ENCODE peak calls at places on chromosomes 12 and 14, in four cellular contexts. One of them, this sample, is unnamed.

GRCh38 chr12:51020448-51021182 is 5.6 kb downstream of the SLC11A2 start:
- DNase-seq in GM12878: no peak
- DNase-seq in IMR-90: no peak
- DNase-seq in K562: no peak
- DNase-seq in this sample: no peak

GRCh38 chr12:71973687-71974086 is 35.0 kb downstream of the TPH2 start:
- DNase-seq in K562: no peak
- DNase-seq in IMR-90: peak
- DNase-seq in GM12878: no peak
- DNase-seq in this sample: no peak

GRCh38 chr12:50050410-50051280 is 6.8 kb upstream of the ASIC1 start:
- DNase-seq in GM12878: no peak
- DNase-seq in IMR-90: peak
- DNase-seq in K562: peak
- DNase-seq in this sample: no peak

GRCh38 chr14:100788517-100789365 is 37.2 kb upstream of the MEG3 start:
- DNase-seq in GM12878: no peak
- DNase-seq in K562: peak
- DNase-seq in IMR-90: no peak
- DNase-seq in this sample: no peak

GRCh38 chr12:50734409-50735263 is 29.3 kb upstream of the ATF1 start:
- DNase-seq in IMR-90: peak
- DNase-seq in K562: peak
- DNase-seq in GM12878: no peak
- DNase-seq in this sample: peak

GRCh38 chr14:38431156-38431555 is 175.3 kb upstream of the CLEC14A start:
- DNase-seq in IMR-90: no peak
- DNase-seq in K562: no peak
- DNase-seq in GM12878: no peak
- DNase-seq in this sample: no peak

GRCh38 chr14:94341654-94342333 is 18.7 kb upstream of the SERPINA6 start:
- DNase-seq in IMR-90: no peak
- DNase-seq in K562: no peak
- DNase-seq in GM12878: no peak
- DNase-seq in this sample: no peak

GRCh38 chr12:131817241-131817640 is 11.0 kb upstream of the MMP17 start:
- DNase-seq in IMR-90: no peak
- DNase-seq in GM12878: no peak
- DNase-seq in K562: no peak
- DNase-seq in this sample: no peak

GRCh38 chr14:95495538-95496025 is 20.9 kb downstream of the SYNE3 start:
- DNase-seq in K562: no peak
- DNase-seq in IMR-90: no peak
- DNase-seq in GM12878: peak
- DNase-seq in this sample: peak

GRCh38 chr12:18153826-18154225 is 63.8 kb upstream of the RERGL start:
- DNase-seq in IMR-90: no peak
- DNase-seq in GM12878: no peak
- DNase-seq in K562: no peak
- DNase-seq in this sample: no peak

GRCh38 chr12:43306066-43306465 is 245.9 kb downstream of the ADAMTS20 start:
- DNase-seq in K562: no peak
- DNase-seq in IMR-90: peak
- DNase-seq in GM12878: no peak
- DNase-seq in this sample: peak

GRCh38 chr14:76091036-76091435 is 60.7 kb upstream of the GPATCH2L start:
- DNase-seq in GM12878: no peak
- DNase-seq in K562: peak
- DNase-seq in IMR-90: no peak
- DNase-seq in this sample: peak

GRCh38 chr12:96034631-96035282 is 630 bp downstream of the LTA4H start:
- DNase-seq in K562: peak
- DNase-seq in GM12878: no peak
- DNase-seq in IMR-90: peak
- DNase-seq in this sample: peak

GRCh38 chr12:53231859-53232640 is at the start of gene RARG:
- DNase-seq in K562: peak
- DNase-seq in IMR-90: no peak
- DNase-seq in GM12878: no peak
- DNase-seq in this sample: no peak

GRCh38 chr12:111773801-111774551 is 7.2 kb downstream of the ALDH2 start:
- DNase-seq in GM12878: no peak
- DNase-seq in K562: no peak
- DNase-seq in IMR-90: peak
- DNase-seq in this sample: no peak

GRCh38 chr12:117140397-117141096 is 41.3 kb upstream of the TESC start:
- DNase-seq in IMR-90: no peak
- DNase-seq in K562: no peak
- DNase-seq in GM12878: no peak
- DNase-seq in this sample: no peak

GRCh38 chr14:105275267-105275946 is 25.4 kb downstream of the BRF1 start:
- DNase-seq in K562: no peak
- DNase-seq in IMR-90: peak
- DNase-seq in GM12878: no peak
- DNase-seq in this sample: no peak

GRCh38 chr12:112097641-112098040 is 10.9 kb downstream of the NAA25 start:
- DNase-seq in IMR-90: no peak
- DNase-seq in K562: no peak
- DNase-seq in GM12878: no peak
- DNase-seq in this sample: no peak

GRCh38 chr14:104195854-104196253 is 57.5 kb downstream of the KIF26A start:
- DNase-seq in IMR-90: no peak
- DNase-seq in GM12878: no peak
- DNase-seq in K562: no peak
- DNase-seq in this sample: no peak

GRCh38 chr14:24176599-24176998 is 4.7 kb downstream of the REC8 start:
- DNase-seq in IMR-90: no peak
- DNase-seq in K562: no peak
- DNase-seq in GM12878: no peak
- DNase-seq in this sample: no peak

GRCh38 chr12:92085483-92086040 is 60.1 kb downstream of the BTG1 start:
- DNase-seq in GM12878: no peak
- DNase-seq in K562: no peak
- DNase-seq in IMR-90: no peak
- DNase-seq in this sample: no peak

DNA sequence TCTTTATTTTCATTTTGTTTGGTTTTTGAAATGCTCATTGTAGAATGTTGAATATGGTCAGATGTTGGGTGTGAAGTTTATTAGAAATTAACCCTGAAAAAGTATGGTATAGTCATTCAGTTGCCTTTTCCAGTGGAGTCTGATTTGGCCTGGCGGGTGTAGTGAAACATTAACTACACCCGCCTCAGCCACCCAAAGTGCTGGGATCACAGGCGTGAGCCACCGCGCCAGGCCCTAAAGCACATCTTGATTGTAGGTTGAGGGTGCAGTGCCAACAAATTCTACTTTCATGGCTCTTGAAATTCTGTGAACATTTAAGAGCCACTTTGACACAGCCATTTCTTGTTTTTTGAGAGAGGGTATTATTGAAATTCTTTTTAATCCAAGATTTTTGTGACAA is 624.9 kb downstream of the DIO2 start:
- DNase-seq in K562: no peak
- DNase-seq in GM12878: no peak
- DNase-seq in IMR-90: no peak
- DNase-seq in this sample: no peak
- TF ChIP-seq FOS in K562: no peak
- TF ChIP-seq FOS in GM12878: no peak
- TF ChIP-seq FOS in IMR-90: no peak
- TF ChIP-seq FOS in this sample: no peak

GRCh38 chr12:70040141-70040540 is 203.1 kb upstream of the CNOT2 start:
- DNase-seq in IMR-90: peak
- DNase-seq in GM12878: no peak
- DNase-seq in K562: no peak
- DNase-seq in this sample: peak
- TF ChIP-seq FOS in IMR-90: no peak
- TF ChIP-seq FOS in GM12878: no peak
- TF ChIP-seq FOS in K562: no peak
- TF ChIP-seq FOS in this sample: no peak

DNA sequence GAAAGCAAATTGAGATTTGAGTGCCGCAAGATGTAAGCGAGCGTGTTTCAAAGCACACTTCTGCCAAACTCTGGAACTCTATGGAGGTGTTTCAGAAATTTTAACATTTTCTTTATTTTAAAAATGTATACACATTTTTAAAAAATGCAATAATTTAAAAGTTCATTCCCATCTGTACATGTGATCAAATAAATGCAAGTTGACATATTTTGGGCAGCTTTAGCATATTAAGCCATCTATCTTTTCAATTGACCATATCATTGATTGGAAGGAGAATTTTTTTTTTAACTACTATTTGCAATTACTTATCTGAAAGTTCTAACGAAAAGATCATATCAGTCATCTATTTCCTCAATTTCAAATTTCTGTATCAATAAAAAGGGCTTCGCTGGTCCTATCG is 101.3 kb downstream of the PPM1H start:
- DNase-seq in K562: no peak
- DNase-seq in IMR-90: no peak
- DNase-seq in GM12878: no peak
- DNase-seq in this sample: no peak
- TF ChIP-seq FOS in K562: no peak
- TF ChIP-seq FOS in IMR-90: no peak
- TF ChIP-seq FOS in GM12878: no peak
- TF ChIP-seq FOS in this sample: no peak

GRCh38 chr12:7092986-7093460 is 778 bp upstream of the C1R start:
- DNase-seq in K562: no peak
- DNase-seq in GM12878: no peak
- DNase-seq in IMR-90: no peak
- DNase-seq in this sample: no peak

GRCh38 chr12:7090222-7090998 is 1.8 kb downstream of the C1R start:
- DNase-seq in IMR-90: peak
- DNase-seq in GM12878: no peak
- DNase-seq in K562: no peak
- DNase-seq in this sample: no peak

GRCh38 chr12:7091171-7091570 is 1.1 kb downstream of the C1R start:
- DNase-seq in K562: no peak
- DNase-seq in GM12878: no peak
- DNase-seq in IMR-90: no peak
- DNase-seq in this sample: no peak

GRCh38 chr12:7092229-7092985 is at the start of gene C1R:
- DNase-seq in GM12878: no peak
- DNase-seq in IMR-90: peak
- DNase-seq in K562: peak
- DNase-seq in this sample: peak

GRCh38 chr12:7091660-7092228 is 501 bp downstream of the C1R start:
- DNase-seq in GM12878: no peak
- DNase-seq in IMR-90: no peak
- DNase-seq in K562: no peak
- DNase-seq in this sample: no peak
- TF ChIP-seq FOS in GM12878: no peak
- TF ChIP-seq FOS in IMR-90: no peak
- TF ChIP-seq FOS in K562: no peak
- TF ChIP-seq FOS in this sample: no peak

GRCh38 chr12:22480016-22480415 is 64.3 kb downstream of the C2CD5 start:
- DNase-seq in IMR-90: no peak
- DNase-seq in K562: no peak
- DNase-seq in GM12878: no peak
- DNase-seq in this sample: no peak

GRCh38 chr12:22474970-22475720 is 69.2 kb downstream of the C2CD5 start:
- DNase-seq in K562: no peak
- DNase-seq in IMR-90: no peak
- DNase-seq in GM12878: no peak
- DNase-seq in this sample: no peak

GRCh38 chr12:22473212-22473611 is 71.1 kb downstream of the C2CD5 start:
- DNase-seq in IMR-90: no peak
- DNase-seq in GM12878: no peak
- DNase-seq in K562: no peak
- DNase-seq in this sample: no peak

GRCh38 chr12:22477894-22478287 is 66.5 kb downstream of the C2CD5 start:
- DNase-seq in K562: no peak
- DNase-seq in GM12878: no peak
- DNase-seq in IMR-90: no peak
- DNase-seq in this sample: peak

DNA sequence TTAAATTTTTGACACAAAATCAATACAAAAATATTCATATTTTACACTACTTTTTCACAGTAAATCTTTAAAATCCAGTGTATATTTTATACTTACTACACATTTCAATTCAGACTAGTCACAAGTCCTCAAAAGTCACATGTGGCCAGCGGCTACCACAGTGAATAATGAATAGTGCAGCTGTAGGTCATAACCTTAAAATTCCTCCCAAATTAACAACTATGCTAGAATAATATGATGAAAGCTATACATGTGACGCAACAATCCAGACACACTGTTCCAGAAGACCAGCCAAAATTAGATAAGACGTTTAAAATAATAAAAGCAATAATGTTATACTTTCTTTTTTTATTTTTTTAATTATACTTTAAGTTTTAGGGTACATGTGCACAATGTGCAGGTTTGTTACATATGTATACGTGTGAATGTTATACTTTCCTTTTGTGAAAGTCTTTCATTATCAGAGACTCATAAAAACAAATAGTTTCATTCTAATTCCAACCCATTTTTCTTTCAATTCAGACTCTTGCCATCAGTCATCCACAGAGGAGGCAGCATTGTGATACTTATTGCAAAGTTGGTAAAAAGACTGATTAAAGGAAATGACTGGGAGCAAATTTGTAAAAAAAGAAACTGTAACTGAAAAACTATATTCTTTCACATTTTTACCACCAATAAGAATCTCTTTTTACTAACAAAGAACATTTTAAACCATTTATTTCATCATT is 67.0 kb downstream of the C2CD5 start:
- DNase-seq in K562: no peak
- DNase-seq in GM12878: no peak
- DNase-seq in IMR-90: peak
- DNase-seq in this sample: peak
- TF ChIP-seq FOS in K562: no peak
- TF ChIP-seq FOS in GM12878: no peak
- TF ChIP-seq FOS in IMR-90: no peak
- TF ChIP-seq FOS in this sample: no peak

GRCh38 chr12:102962986-102963385 is 5.5 kb downstream of the ASCL1 start:
- DNase-seq in K562: no peak
- DNase-seq in GM12878: no peak
- DNase-seq in IMR-90: no peak
- DNase-seq in this sample: no peak

GRCh38 chr12:102965281-102966155 is 8.0 kb downstream of the ASCL1 start:
- DNase-seq in K562: no peak
- DNase-seq in IMR-90: no peak
- DNase-seq in GM12878: no peak
- DNase-seq in this sample: no peak

GRCh38 chr12:102963796-102964195 is 6.3 kb downstream of the ASCL1 start:
- DNase-seq in K562: no peak
- DNase-seq in GM12878: no peak
- DNase-seq in IMR-90: no peak
- DNase-seq in this sample: no peak

GRCh38 chr12:102966200-102966941 is 8.9 kb downstream of the ASCL1 start:
- DNase-seq in GM12878: no peak
- DNase-seq in IMR-90: no peak
- DNase-seq in K562: no peak
- DNase-seq in this sample: no peak

GRCh38 chr12:102964872-102965271 is 7.4 kb downstream of the ASCL1 start:
- DNase-seq in GM12878: no peak
- DNase-seq in IMR-90: no peak
- DNase-seq in K562: no peak
- DNase-seq in this sample: no peak
- TF ChIP-seq FOS in GM12878: no peak
- TF ChIP-seq FOS in IMR-90: no peak
- TF ChIP-seq FOS in K562: no peak
- TF ChIP-seq FOS in this sample: no peak